ENCODE peak calls at places on chromosomes 4 and X, in four cellular contexts. U is AG10803, F is prostate gland, B is ELR. L is an unnamed sample.

GRCh38 chr4:99634742-99635360 is 22.8 kb downstream of the C4orf54 start:
- DNase-seq in U (no peak), F (no peak), B (no peak), L (no peak)

GRCh38 chr4:71195932-71196331 is 142.9 kb upstream of the SLC4A4 start:
- DNase-seq in U (peak; percentile 93), F (no peak), B (peak; percentile 91), L (peak; percentile 56)

GRCh38 chr4:127304356-127304755 is 328.4 kb upstream of the INTU start:
- DNase-seq in U (peak; percentile 73), F (no peak), B (no peak), L (peak; percentile 88)

GRCh38 chr4:17030543-17030942 is 132.1 kb upstream of the LDB2 start:
- DNase-seq in U (peak; percentile 80), F (no peak), B (peak; percentile 90), L (peak; percentile 92)

GRCh38 chr4:159235779-159236368 is 133.0 kb downstream of the RAPGEF2 start:
- DNase-seq in U (peak; percentile 10), F (no peak), B (no peak), L (peak; percentile 30)

GRCh38 chrX:54178100-54178940 is 4.7 kb downstream of the FAM120C start:
- DNase-seq in U (peak; percentile 75), F (no peak), B (peak; percentile 79), L (peak; percentile 73)

GRCh38 chrX:150477364-150477763 is 91.1 kb upstream of the MTM1 start:
- DNase-seq in U (no peak), F (no peak), B (no peak), L (no peak)

GRCh38 chr4:74311696-74312313 is 3.5 kb downstream of the EPGN start:
- DNase-seq in U (peak; percentile 66), F (peak; percentile 26), B (peak; percentile 77), L (peak; percentile 70)

GRCh38 chr4:58144721-58145120 is 1034.5 kb upstream of the IGFBP7 start:
- DNase-seq in U (no peak), F (no peak), B (no peak), L (no peak)

GRCh38 chr4:3384771-3385701 is 56.7 kb upstream of the HGFAC start:
- DNase-seq in U (no peak), F (peak; percentile 87), B (no peak), L (no peak)

GRCh38 chr4:139756391-139757180 is 91.0 kb downstream of the MGST2 start:
- DNase-seq in U (no peak), F (no peak), B (no peak), L (no peak)

GRCh38 chr4:77226939-77227705 is 70.1 kb downstream of the CCNG2 start:
- DNase-seq in U (no peak), F (no peak), B (no peak), L (no peak)

GRCh38 chrX:68994135-68994882 is 165.5 kb downstream of the EFNB1 start:
- DNase-seq in U (no peak), F (no peak), B (no peak), L (no peak)

GRCh38 chr4:2335729-2336101 is 73.8 kb upstream of the MXD4 start:
- DNase-seq in U (no peak), F (no peak), B (no peak), L (no peak)

GRCh38 chrX:136627381-136627780 is 20.6 kb upstream of the CD40LG start:
- DNase-seq in U (no peak), F (no peak), B (no peak), L (no peak)

GRCh38 chr4:151678048-151678853 is 82.6 kb downstream of the GATB start:
- DNase-seq in U (no peak), F (no peak), B (no peak), L (no peak)

GRCh38 chr4:131447883-131448282 is 1701.2 kb upstream of the PCDH10 start:
- DNase-seq in U (no peak), F (no peak), B (no peak), L (no peak)

GRCh38 chr4:186534056-186534455 is 21.3 kb downstream of the MTNR1A start:
- DNase-seq in U (no peak), F (no peak), B (no peak), L (no peak)

GRCh38 chrX:19852014-19853005 is 35.1 kb downstream of the SH3KBP1 start:
- DNase-seq in U (peak; percentile 60), F (no peak), B (peak; percentile 68), L (peak; percentile 38)

L was measured in astrocyte of the spinal cord.